ENCODE peak calls at places on chromosomes 12 and 14, in four cellular contexts. T is HEK293T; V is CD8-positive, alpha-beta memory T cell; Y is NCI-H2081. A is an unnamed sample.
A peak's percentile ranks its signal among the peaks of the same experiment; 100 is the strongest.

GRCh38 chr12:62813031-62813829 is 121.7 kb downstream of the PPM1H start:
- DNase-seq in T (peak; percentile 67), V (no peak), Y (no peak), A (peak; percentile 42)

GRCh38 chr12:52198454-52199215 is 6.8 kb upstream of the KRT80 start:
- DNase-seq in T (no peak), V (no peak), Y (peak; percentile 40), A (no peak)

GRCh38 chr14:94355191-94355794 is 32.2 kb upstream of the SERPINA6 start:
- DNase-seq in T (no peak), V (no peak), Y (no peak), A (no peak)

GRCh38 chr12:42935090-42935489 is 345.5 kb upstream of the PRICKLE1 start:
- DNase-seq in T (no peak), V (no peak), Y (no peak), A (no peak)

GRCh38 chr12:106953352-106954260 is 2.1 kb upstream of the TMEM263 start:
- DNase-seq in T (no peak), V (no peak), Y (no peak), A (no peak)

GRCh38 chr12:79422060-79422812 is 268.5 kb downstream of the PAWR start:
- DNase-seq in T (no peak), V (no peak), Y (no peak), A (no peak)

GRCh38 chr12:49020441-49020840 is 1.9 kb upstream of the PRKAG1 start:
- DNase-seq in T (no peak), V (no peak), Y (no peak), A (no peak)

GRCh38 chr14:38238332-38238731 is 17.6 kb downstream of the CLEC14A start:
- DNase-seq in T (no peak), V (no peak), Y (no peak), A (no peak)

GRCh38 chr14:29637406-29637805 is 290.2 kb downstream of the PRKD1 start:
- DNase-seq in T (no peak), V (no peak), Y (peak; percentile 29), A (no peak)

GRCh38 chr12:53298154-53298553 is 1.3 kb upstream of the MYG1 start:
- DNase-seq in T (no peak), V (no peak), Y (no peak), A (no peak)

GRCh38 chr12:47651368-47652254 is 54.2 kb downstream of the RPAP3 start:
- DNase-seq in T (peak; percentile 60), V (peak; percentile 43), Y (peak; percentile 46), A (peak; percentile 35)

GRCh38 chr12:5796171-5797091 is 148.6 kb downstream of the ANO2 start:
- DNase-seq in T (peak; percentile 60), V (no peak), Y (peak; percentile 3), A (peak; percentile 31)

GRCh38 chr14:59190372-59190771 is 1.9 kb downstream of the DAAM1 start:
- DNase-seq in T (no peak), V (no peak), Y (no peak), A (no peak)

GRCh38 chr14:80434574-80435321 is 223.4 kb upstream of the DIO2 start:
- DNase-seq in T (no peak), V (no peak), Y (peak; percentile 6), A (no peak)

GRCh38 chr12:27447761-27448160 is 1.2 kb downstream of the SMCO2 start:
- DNase-seq in T (no peak), V (no peak), Y (no peak), A (no peak)

GRCh38 chr12:12684375-12685106 is 11.4 kb downstream of the GPR19 start:
- DNase-seq in T (no peak), V (no peak), Y (peak; percentile 89), A (no peak)

GRCh38 chr12:1217191-1217949 is 226.3 kb downstream of the ERC1 start:
- DNase-seq in T (no peak), V (no peak), Y (no peak), A (no peak)